ENCODE peak calls at places on chromosomes 13 and 19, in eight cellular contexts. Z is HFF-Myc; I is IMR-90; J is stimulated activated CD4-positive, alpha-beta T cell treated with anti-CD3 and anti-CD28 coated beads, Interleukin-12 subunit alpha, Interleukin-12 subunit beta, amount 100 ng/mL, for 4 hours; V is RKO; U is PC-3; G is BE2C; N is naive thymus-derived CD8-positive, alpha-beta T cell. W is an unnamed sample.
A peak's percentile ranks its signal among the peaks of the same experiment; 100 is the strongest.

GRCh38 chr13:82963466-82963865 is 918.8 kb downstream of the SLITRK1 start:
- DNase-seq in Z (no peak), I (peak; percentile 33), J (no peak), V (no peak), U (no peak), G (no peak), N (no peak), W (no peak)

GRCh38 chr19:44598880-44599279 is 14.5 kb upstream of the IGSF23 start:
- DNase-seq in Z (no peak), I (no peak), J (no peak), V (no peak), U (no peak), G (no peak), N (no peak), W (no peak)

GRCh38 chr19:40294560-40294959 is 9.4 kb upstream of the AKT2 start:
- DNase-seq in Z (no peak), I (no peak), J (no peak), V (no peak), U (no peak), G (no peak), N (no peak), W (no peak)

GRCh38 chr13:24100152-24100551 is 60.4 kb upstream of the SPATA13 start:
- DNase-seq in Z (no peak), I (no peak), J (no peak), V (no peak), U (no peak), G (no peak), N (no peak), W (no peak)

GRCh38 chr19:12937243-12938053 is 961 bp upstream of the CALR start:
- DNase-seq in Z (no peak), I (no peak), J (no peak), V (peak; percentile 88), U (peak; percentile 52), G (peak; percentile 66), N (no peak), W (peak; percentile 49)

GRCh38 chr13:111202149-111202548 is 87.0 kb downstream of the ARHGEF7 start:
- DNase-seq in Z (no peak), I (no peak), J (no peak), V (no peak), U (no peak), G (no peak), N (no peak), W (no peak)

GRCh38 chr19:10871711-10872550 is 578 bp downstream of the CARM1 start:
- DNase-seq in Z (no peak), I (no peak), J (peak; percentile 42), V (no peak), U (peak; percentile 19), G (peak; percentile 46), N (peak; percentile 33), W (peak; percentile 36)

GRCh38 chr13:25770601-25771000 is 281.2 kb downstream of the SHISA2 start:
- DNase-seq in Z (no peak), I (no peak), J (no peak), V (no peak), U (no peak), G (no peak), N (no peak), W (no peak)

GRCh38 chr19:24000656-24001055 is 86.0 kb downstream of the ZNF726 start:
- DNase-seq in Z (no peak), I (no peak), J (no peak), V (no peak), U (no peak), G (no peak), N (no peak), W (no peak)

GRCh38 chr13:113546571-113547247 is 37.8 kb upstream of the TFDP1 start:
- DNase-seq in Z (no peak), I (peak; percentile 28), J (no peak), V (no peak), U (no peak), G (no peak), N (no peak), W (no peak)

GRCh38 chr19:3620817-3621547 is 5.6 kb downstream of the CACTIN start:
- DNase-seq in Z (no peak), I (no peak), J (no peak), V (no peak), U (no peak), G (no peak), N (no peak), W (no peak)

W was measured in endothelial cell.